ENCODE peak calls at places on chromosomes 4 and X, in four cellular contexts. G is SJCRH30, S is dorsolateral prefrontal cortex, D is IMR-90. V is an unnamed sample.

GRCh38 chrX:109312757-109313156 is 169.1 kb downstream of the GUCY2F start:
- DNase-seq in D (no peak), S (no peak), G (no peak), V (no peak)

GRCh38 chr4:139764686-139765085 is 99.1 kb downstream of the MGST2 start:
- DNase-seq in S (no peak), D (no peak), G (no peak), V (no peak)

GRCh38 chr4:25779021-25779420 is 83.8 kb downstream of the SEL1L3 start:
- DNase-seq in D (peak), G (no peak), S (no peak), V (no peak)

GRCh38 chr4:99362768-99363167 is 10.2 kb upstream of the ADH1C start:
- DNase-seq in G (no peak), S (no peak), D (no peak), V (no peak)

GRCh38 chrX:103063191-103063845 is 653 bp downstream of the BEX1 start:
- DNase-seq in D (peak), S (peak), G (peak), V (peak)

GRCh38 chr4:155854597-155855226 is 11.4 kb downstream of the ASIC5 start:
- DNase-seq in S (no peak), D (peak), G (peak), V (no peak)

GRCh38 chr4:35325908-35326453 is 918.3 kb downstream of the ARAP2 start:
- DNase-seq in G (no peak), S (no peak), D (no peak), V (no peak)

GRCh38 chrX:106728337-106728736 is 1.8 kb downstream of the RNF128 start:
- DNase-seq in D (no peak), S (no peak), G (no peak), V (no peak)

GRCh38 chr4:26953770-26954423 is 93.3 kb downstream of the STIM2 start:
- DNase-seq in G (no peak), S (no peak), D (no peak), V (no peak)

GRCh38 chr4:163505374-163505773 is 10.9 kb downstream of the TMA16 start:
- DNase-seq in G (no peak), D (no peak), S (no peak), V (no peak)

GRCh38 chr4:107862658-107863057 is 37.9 kb downstream of the SGMS2 start:
- DNase-seq in G (no peak), D (peak), S (no peak), V (peak)

GRCh38 chr4:87390931-87391782 is at the start of gene HSD17B11:
- DNase-seq in G (peak), S (peak), D (peak), V (peak)

GRCh38 chrX:31715675-31716074 is 643.8 kb upstream of the FTHL17 start:
- DNase-seq in G (no peak), D (no peak), S (no peak), V (no peak)

V was measured in endothelial cell of umbilical vein.